ENCODE peak calls at places on chromosomes 13 and 19, in nine cellular contexts. Q, N, D, J, T, B, R, A and V are unnamed samples.

GRCh38 chr13:110218601-110219201 is 88.3 kb downstream of the COL4A1 start:
- DNase-seq in D (no peak), J (no peak), T (no peak), B (no peak), N (no peak), Q (no peak), R (no peak), A (no peak), V (no peak)

GRCh38 chr13:84481958-84482357 is 599.7 kb upstream of the SLITRK1 start:
- DNase-seq in Q (no peak), N (no peak), B (no peak), D (no peak), J (peak), A (no peak), T (no peak), R (no peak), V (no peak)

GRCh38 chr13:42101821-42102580 is 53.6 kb downstream of the DGKH start:
- DNase-seq in Q (no peak), N (no peak), A (no peak), R (no peak), B (no peak), T (no peak), J (no peak), D (no peak), V (no peak)

GRCh38 chr19:55247621-55248099 is 11.2 kb downstream of the PPP6R1 start:
- DNase-seq in R (peak), B (no peak), T (no peak), J (no peak), N (no peak), A (no peak), Q (no peak), D (no peak), V (no peak)

GRCh38 chr13:108961542-108962125 is 332.2 kb downstream of the MYO16 start:
- DNase-seq in R (no peak), D (no peak), N (no peak), T (no peak), B (peak), A (no peak), Q (no peak), J (peak), V (peak)

GRCh38 chr13:27476943-27477681 is 26.7 kb upstream of the MTIF3 start:
- DNase-seq in N (no peak), T (no peak), B (no peak), R (no peak), D (peak), J (peak), A (no peak), Q (no peak), V (no peak)

GRCh38 chr19:32581704-32582164 is 744 bp downstream of the PDCD5 start:
- DNase-seq in B (peak), R (no peak), A (peak), Q (no peak), T (peak), D (no peak), J (peak), N (no peak), V (peak)

GRCh38 chr13:111270126-111270525 is 50.3 kb upstream of the TEX29 start:
- DNase-seq in D (no peak), A (no peak), T (no peak), R (no peak), J (no peak), B (no peak), Q (no peak), N (no peak), V (no peak)

GRCh38 chr19:6721773-6722172 is 1.3 kb upstream of the C3 start:
- DNase-seq in N (no peak), D (no peak), A (no peak), J (no peak), T (no peak), R (no peak), B (no peak), Q (no peak), V (no peak)

GRCh38 chr19:53808710-53809125 is 15.4 kb downstream of the NLRP12 start:
- DNase-seq in T (no peak), A (no peak), J (peak), D (no peak), R (no peak), B (peak), Q (no peak), N (no peak), V (no peak)

GRCh38 chr13:20198781-20199180 is 6.0 kb upstream of the GJB2 start:
- DNase-seq in R (no peak), N (no peak), D (no peak), Q (no peak), J (no peak), A (no peak), B (no peak), T (no peak), V (no peak)
- TF ChIP-seq POLR2A in R (no peak), N (no peak), D (no peak), Q (no peak), J (no peak), A (no peak), B (no peak), T (no peak), V (no peak)

GRCh38 chr19:49497047-49497789 is 984 bp downstream of the RPS11 start:
- DNase-seq in A (peak), Q (peak), J (peak), D (peak), R (peak), T (no peak), B (no peak), N (peak), V (peak)
- TF ChIP-seq POLR2A in A (no peak), Q (no peak), J (peak), D (peak), R (peak), T (no peak), B (no peak), N (no peak), V (peak)

GRCh38 chr13:51331354-51331861 is 8.1 kb upstream of the SERPINE3 start:
- DNase-seq in A (peak), T (peak), N (no peak), B (no peak), Q (no peak), D (no peak), J (no peak), R (no peak), V (no peak)

GRCh38 chr13:51333826-51334225 is 5.7 kb upstream of the SERPINE3 start:
- DNase-seq in T (no peak), N (no peak), A (no peak), B (no peak), Q (no peak), D (no peak), R (no peak), J (no peak), V (no peak)

GRCh38 chr13:51330741-51331140 is 8.8 kb upstream of the SERPINE3 start:
- DNase-seq in N (no peak), D (no peak), A (peak), B (no peak), T (no peak), R (no peak), J (no peak), Q (no peak), V (no peak)

GRCh38 chr13:51332566-51333361 is 6.7 kb upstream of the SERPINE3 start:
- DNase-seq in T (no peak), D (no peak), N (no peak), Q (no peak), R (no peak), J (no peak), B (no peak), A (no peak), V (no peak)

DNA sequence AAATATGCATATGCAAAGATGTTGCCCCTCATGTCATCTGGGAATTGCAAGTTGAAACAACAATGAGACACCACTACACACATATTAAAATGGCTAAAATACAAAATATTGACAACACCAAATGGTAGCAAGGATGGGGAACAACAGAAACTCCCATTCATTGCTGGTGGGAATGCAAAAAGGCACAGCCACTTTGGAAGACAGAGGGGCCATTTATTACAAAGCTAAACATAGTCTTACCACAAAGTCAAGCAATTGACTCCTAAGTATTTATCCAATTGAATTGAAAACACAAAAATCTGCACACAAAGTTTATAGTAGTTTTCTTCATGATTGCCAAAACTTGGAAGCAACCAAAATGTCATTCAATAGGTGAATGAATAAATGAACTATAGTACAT is 6.1 kb upstream of the SERPINE3 start:
- DNase-seq in D (no peak), T (no peak), J (no peak), A (no peak), Q (no peak), R (no peak), B (no peak), N (no peak), V (no peak)
- TF ChIP-seq POLR2A in D (no peak), T (no peak), J (no peak), A (no peak), Q (no peak), R (no peak), B (no peak), N (no peak), V (no peak)

DNA sequence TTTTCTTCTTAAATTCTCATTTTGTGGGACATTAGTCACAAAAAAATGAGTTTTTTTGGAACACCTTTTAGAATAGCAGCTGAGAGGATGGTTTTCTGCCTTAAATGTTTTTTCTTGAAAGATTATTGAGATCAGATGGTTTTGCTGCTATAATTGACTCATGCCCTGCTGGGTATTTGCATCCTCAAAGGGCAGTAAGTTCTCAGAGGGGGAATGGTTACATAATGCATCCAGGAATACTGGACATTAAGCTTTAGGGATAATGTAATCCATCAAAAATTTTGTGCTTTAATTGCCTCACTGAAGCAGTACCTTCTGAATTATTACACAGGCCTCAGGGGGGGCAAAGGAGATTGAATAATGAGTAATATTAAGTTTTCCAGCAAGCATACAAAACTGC is 866.3 kb upstream of the SPRY2 start:
- DNase-seq in Q (no peak), R (no peak), A (no peak), B (no peak), T (no peak), J (no peak), D (no peak), N (no peak), V (no peak)
- TF ChIP-seq POLR2A in Q (no peak), R (no peak), A (no peak), B (no peak), T (no peak), J (no peak), D (no peak), N (no peak), V (no peak)

GRCh38 chr19:52690395-52691214 is 44.2 kb downstream of the ZNF611 start:
- DNase-seq in A (peak), N (peak), T (peak), B (peak), Q (peak), R (peak), D (peak), J (peak), V (peak)
- TF ChIP-seq POLR2A in A (peak), N (no peak), T (no peak), B (peak), Q (no peak), R (peak), D (peak), J (peak), V (peak)

GRCh38 chr13:78784017-78784745 is 125.2 kb upstream of the OBI1 start:
- DNase-seq in Q (no peak), A (no peak), R (no peak), J (no peak), T (no peak), N (no peak), D (no peak), B (no peak), V (no peak)

GRCh38 chr13:78785764-78786163 is 126.8 kb upstream of the OBI1 start:
- DNase-seq in R (no peak), Q (no peak), N (no peak), J (no peak), A (no peak), T (no peak), D (no peak), B (no peak), V (no peak)

GRCh38 chr13:78786399-78786879 is 127.5 kb upstream of the OBI1 start:
- DNase-seq in Q (no peak), D (no peak), A (no peak), T (no peak), N (no peak), B (no peak), R (no peak), J (no peak), V (no peak)

GRCh38 chr13:78777973-78778372 is 119.0 kb upstream of the OBI1 start:
- DNase-seq in Q (no peak), J (no peak), N (no peak), R (no peak), A (no peak), T (no peak), D (no peak), B (no peak), V (no peak)

DNA sequence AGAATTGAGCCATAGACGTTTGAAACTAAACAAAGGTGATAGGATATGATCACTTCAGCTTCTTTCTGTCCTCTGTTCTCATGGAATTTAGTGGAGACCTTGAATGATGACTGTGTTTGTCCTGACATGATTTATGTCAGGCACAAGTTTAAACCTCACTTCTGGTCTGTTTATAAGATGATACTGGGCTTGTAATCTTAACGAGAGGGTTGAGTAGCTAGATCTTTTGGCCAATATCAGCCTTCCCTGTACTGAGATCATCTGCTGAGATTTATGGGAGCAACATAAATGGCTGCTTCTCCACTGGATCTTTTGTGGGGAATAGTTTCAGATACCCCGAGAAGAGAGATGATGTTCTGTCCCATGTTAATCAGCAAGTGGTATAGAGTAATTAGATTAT is 121.8 kb upstream of the OBI1 start:
- DNase-seq in J (no peak), Q (no peak), N (no peak), T (no peak), D (no peak), R (no peak), A (no peak), B (no peak), V (no peak)
- TF ChIP-seq POLR2A in J (no peak), Q (no peak), N (no peak), T (no peak), D (no peak), R (no peak), A (no peak), B (no peak), V (no peak)

GRCh38 chr19:45636902-45637301 is 2.3 kb downstream of the EML2 start:
- DNase-seq in J (no peak), B (no peak), R (no peak), T (no peak), Q (no peak), D (no peak), N (no peak), A (no peak), V (no peak)

GRCh38 chr19:45636275-45636674 is 2.9 kb downstream of the EML2 start:
- DNase-seq in R (no peak), B (no peak), Q (no peak), T (no peak), J (no peak), A (no peak), D (no peak), N (no peak), V (no peak)

GRCh38 chr19:45630463-45630862 is 8.7 kb downstream of the EML2 start:
- DNase-seq in J (peak), A (no peak), T (no peak), B (peak), N (no peak), R (no peak), Q (no peak), D (no peak), V (no peak)

GRCh38 chr19:45629704-45630103 is 9.5 kb downstream of the EML2 start:
- DNase-seq in R (no peak), N (no peak), D (no peak), T (no peak), J (no peak), B (no peak), Q (no peak), A (no peak), V (no peak)

DNA sequence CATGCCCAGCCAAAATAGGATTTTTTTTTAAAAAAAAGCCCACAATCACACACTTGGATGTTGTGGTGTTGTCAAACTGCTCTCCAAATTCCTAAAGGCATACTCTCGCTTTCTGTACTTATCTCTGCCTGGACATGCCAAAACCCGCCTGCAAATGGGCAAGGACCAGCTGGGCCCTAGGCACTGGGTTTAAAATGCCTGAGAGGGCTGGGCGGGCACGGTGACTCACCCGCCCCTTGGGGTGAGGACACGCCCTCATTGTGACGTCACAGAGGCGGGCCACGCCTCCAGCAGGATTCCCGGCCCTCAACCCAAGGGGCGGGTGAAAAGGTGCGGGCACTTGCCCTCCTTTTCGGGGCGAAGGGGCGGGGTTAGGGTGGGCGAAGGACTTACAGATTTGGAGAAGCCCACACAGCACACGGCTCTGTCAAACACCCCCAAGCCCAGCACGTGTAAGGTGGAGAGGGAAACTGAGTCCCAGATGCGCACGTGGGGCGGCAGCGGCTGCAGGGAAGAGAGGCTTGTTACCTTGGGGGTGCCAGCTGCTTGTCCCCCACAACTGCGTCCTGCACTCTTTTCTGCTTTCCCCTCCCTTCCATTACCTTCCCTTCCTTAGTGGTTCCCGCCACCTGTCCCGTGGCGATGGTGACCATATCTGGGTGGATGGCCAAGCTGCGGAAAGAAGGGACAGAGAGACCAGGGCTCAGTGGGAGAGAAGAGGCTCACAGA is 6.6 kb downstream of the EML2 start:
- DNase-seq in R (peak), T (peak), A (peak), J (peak), D (no peak), N (peak), B (peak), Q (peak), V (peak)
- TF ChIP-seq POLR2A in R (no peak), T (no peak), A (no peak), J (no peak), D (no peak), N (no peak), B (no peak), Q (no peak), V (no peak)